ENCODE peak calls at places on chromosomes 7 and 10, in seven cellular contexts. U is ecto neural progenitor cell; D is activated T-cell treated with anti-CD3 and anti-CD28 coated beads, Interleukin-2, amount 50 U/mL, for 4 hours; W is glutamatergic neuron; S is skeletal muscle cell; C is stimulated activated CD4-positive, alpha-beta T cell treated with anti-CD3 and anti-CD28 coated beads, Interleukin-12 subunit alpha, Interleukin-12 subunit beta, amount 100 ng/mL, for 4 hours; T is KBM-7. P is an unnamed sample.

GRCh38 chr7:25098096-25099046 is 26.7 kb downstream of the CYCS start:
- DNase-seq in U (peak; percentile 58), D (peak; percentile 37), W (peak; percentile 59), S (peak; percentile 36), C (peak; percentile 36), T (peak; percentile 72), P (no peak)

GRCh38 chr7:135160858-135161653 is 9.5 kb downstream of the CYREN start:
- DNase-seq in U (no peak), D (no peak), W (no peak), S (no peak), C (no peak), T (peak; percentile 88), P (no peak)

GRCh38 chr7:155351120-155351870 is 53.6 kb downstream of the INSIG1 start:
- DNase-seq in U (no peak), D (no peak), W (peak; percentile 6), S (no peak), C (no peak), T (no peak), P (no peak)

GRCh38 chr7:107815254-107815882 is 12.3 kb upstream of the SLC26A3 start:
- DNase-seq in U (no peak), D (no peak), W (no peak), S (no peak), C (no peak), T (no peak), P (no peak)

GRCh38 chr10:113169853-113170455 is 219.9 kb downstream of the TCF7L2 start:
- DNase-seq in U (no peak), D (no peak), W (no peak), S (no peak), C (no peak), T (no peak), P (no peak)

GRCh38 chr7:101532000-101532399 is 97.1 kb downstream of the MYL10 start:
- DNase-seq in U (no peak), D (no peak), W (peak; percentile 45), S (no peak), C (no peak), T (no peak), P (no peak)

GRCh38 chr10:77297370-77297692 is 340.3 kb downstream of the KCNMA1 start:
- DNase-seq in U (no peak), D (no peak), W (no peak), S (no peak), C (no peak), T (no peak), P (no peak)

GRCh38 chr10:68106656-68107055 is 2.6 kb upstream of the MYPN start:
- DNase-seq in U (no peak), D (no peak), W (no peak), S (peak; percentile 85), C (no peak), T (no peak), P (no peak)

GRCh38 chr7:100583132-100584045 is 2.5 kb downstream of the LRCH4 start:
- DNase-seq in U (no peak), D (peak; percentile 39), W (peak; percentile 30), S (no peak), C (peak; percentile 56), T (peak; percentile 97), P (no peak)